ENCODE peak calls at places on chromosomes 13 and 19, in seven cellular contexts. P is uterus, A is lung, D is astrocyte of the spinal cord, J is cardiac fibroblast, G is NB4, F is foreskin fibroblast. O is an unnamed sample.

GRCh38 chr13:107035778-107036177 is 467.8 kb upstream of the ARGLU1 start:
- DNase-seq in D (peak), A (no peak), G (no peak), J (no peak), P (no peak), F (peak), O (no peak)

GRCh38 chr13:51192348-51192747 is 29.9 kb upstream of the FAM124A start:
- DNase-seq in F (peak), D (no peak), P (no peak), J (peak), A (no peak), G (no peak), O (no peak)

GRCh38 chr13:39119422-39119821 is 81.2 kb downstream of the NHLRC3 start:
- DNase-seq in J (no peak), D (no peak), F (no peak), P (no peak), G (no peak), A (no peak), O (no peak)

GRCh38 chr19:10116085-10116865 is 3.4 kb downstream of the EIF3G start:
- DNase-seq in P (no peak), A (no peak), G (no peak), J (no peak), F (no peak), D (no peak), O (no peak)

GRCh38 chr13:79457948-79458347 is 23.0 kb upstream of the NDFIP2 start:
- DNase-seq in D (peak), G (peak), F (peak), P (no peak), A (no peak), J (peak), O (no peak)

GRCh38 chr19:12792048-12792852 is 964 bp downstream of the JUNB start:
- DNase-seq in A (peak), D (peak), F (peak), P (peak), G (peak), J (peak), O (no peak)

GRCh38 chr13:38687246-38688229 is 661 bp downstream of the FREM2 start:
- DNase-seq in G (no peak), A (no peak), P (no peak), F (peak), J (no peak), D (peak), O (no peak)

GRCh38 chr19:48617146-48617937 is 1.6 kb downstream of the RPL18 start:
- DNase-seq in J (peak), A (no peak), G (no peak), D (peak), P (no peak), F (no peak), O (no peak)

GRCh38 chr19:49640113-49640898 is at the start of gene RRAS:
- DNase-seq in D (peak), G (peak), J (peak), A (peak), F (peak), P (peak), O (peak)

GRCh38 chr13:78247362-78247761 is 328.7 kb upstream of the EDNRB start:
- DNase-seq in D (no peak), G (no peak), A (no peak), P (no peak), F (no peak), J (no peak), O (no peak)

GRCh38 chr13:68509734-68510621 is 1279.8 kb upstream of the PCDH9 start:
- DNase-seq in D (no peak), F (no peak), G (no peak), J (no peak), A (no peak), P (no peak), O (no peak)

GRCh38 chr19:34851277-34851804 is 75.4 kb upstream of the ZNF30 start:
- DNase-seq in P (no peak), D (no peak), J (no peak), A (no peak), G (no peak), F (no peak), O (no peak)

GRCh38 chr19:49475191-49475932 is 1.3 kb downstream of the FLT3LG start:
- DNase-seq in F (no peak), P (no peak), J (no peak), D (no peak), A (no peak), G (no peak), O (no peak)

GRCh38 chr19:4689403-4689802 is 19.3 kb upstream of the MYDGF start:
- DNase-seq in A (no peak), F (no peak), D (no peak), J (no peak), G (no peak), P (no peak), O (no peak)

GRCh38 chr19:54481326-54481930 is 8.3 kb upstream of the CDC42EP5 start:
- DNase-seq in J (peak), P (no peak), G (peak), D (no peak), F (peak), A (no peak), O (no peak)

GRCh38 chr13:98528663-98529064 is 48.2 kb downstream of the STK24 start:
- DNase-seq in F (peak), J (peak), A (no peak), G (no peak), D (peak), P (no peak), O (no peak)

GRCh38 chr19:49217382-49217781 is 59.8 kb downstream of the TRPM4 start:
- DNase-seq in P (no peak), F (peak), J (peak), G (no peak), D (no peak), A (no peak), O (no peak)

GRCh38 chr19:44260695-44261446 is 1.2 kb downstream of the ZNF233 start:
- DNase-seq in D (no peak), P (no peak), A (no peak), J (no peak), F (peak), G (no peak), O (no peak)

GRCh38 chr19:11375143-11375948 is 880 bp downstream of the SWSAP1 start:
- DNase-seq in J (no peak), P (peak), D (no peak), G (peak), A (peak), F (no peak), O (no peak)

GRCh38 chr19:1862424-1863307 is 713 bp downstream of the KLF16 start:
- DNase-seq in D (no peak), J (peak), G (peak), F (peak), P (no peak), A (no peak), O (no peak)

GRCh38 chr19:16197622-16198362 is at the start of gene AP1M1:
- DNase-seq in D (peak), F (peak), P (peak), A (peak), J (peak), G (peak), O (peak)

GRCh38 chr19:16200038-16200775 is 2.5 kb downstream of the AP1M1 start:
- DNase-seq in F (peak), J (peak), D (no peak), G (peak), A (peak), P (no peak), O (no peak)

GRCh38 chr19:16200776-16201391 is 3.2 kb downstream of the AP1M1 start:
- DNase-seq in G (no peak), J (no peak), D (no peak), F (no peak), A (no peak), P (no peak), O (no peak)

GRCh38 chr19:16198363-16198636 is 589 bp downstream of the AP1M1 start:
- DNase-seq in G (no peak), P (no peak), A (no peak), J (no peak), D (no peak), F (no peak), O (no peak)

DNA sequence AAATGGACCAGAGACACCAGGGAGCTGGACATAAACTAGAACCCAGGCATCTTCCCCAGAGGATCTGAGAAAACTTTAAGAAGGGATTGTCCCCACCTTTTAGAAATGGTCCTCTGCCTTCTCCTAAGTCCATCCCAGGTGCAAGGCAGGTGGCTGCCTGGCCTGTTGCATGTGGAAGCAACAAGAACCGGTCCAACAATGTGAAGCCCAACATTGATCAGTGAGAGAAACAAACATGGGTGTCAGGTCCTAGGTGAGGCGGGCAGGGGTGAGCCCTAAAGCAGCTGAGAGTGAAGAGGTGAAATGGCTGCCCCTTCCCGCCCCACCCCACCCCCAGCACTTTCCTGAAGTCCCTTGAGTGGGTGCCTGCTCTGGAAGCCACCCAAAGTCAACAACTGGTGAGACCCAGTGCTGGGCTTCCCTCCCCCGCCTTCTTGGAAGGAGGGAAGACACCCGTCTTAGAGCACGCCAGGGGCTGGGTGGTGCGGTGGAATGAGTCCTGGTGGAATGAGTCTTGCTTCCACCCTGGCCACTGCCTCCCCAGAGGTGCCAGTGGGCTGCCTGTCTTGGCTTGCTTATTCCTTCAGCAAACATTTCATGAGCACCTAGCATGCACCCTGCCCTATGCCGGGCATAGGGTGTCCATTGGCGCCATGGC is 1.7 kb downstream of the AP1M1 start:
- DNase-seq in D (no peak), G (no peak), A (peak), F (no peak), P (no peak), J (no peak), O (no peak)
- H3K4me3 ChIP-seq in D (no peak), G (no peak), A (no peak), F (peak), P (no peak), J (no peak), O (peak)

DNA sequence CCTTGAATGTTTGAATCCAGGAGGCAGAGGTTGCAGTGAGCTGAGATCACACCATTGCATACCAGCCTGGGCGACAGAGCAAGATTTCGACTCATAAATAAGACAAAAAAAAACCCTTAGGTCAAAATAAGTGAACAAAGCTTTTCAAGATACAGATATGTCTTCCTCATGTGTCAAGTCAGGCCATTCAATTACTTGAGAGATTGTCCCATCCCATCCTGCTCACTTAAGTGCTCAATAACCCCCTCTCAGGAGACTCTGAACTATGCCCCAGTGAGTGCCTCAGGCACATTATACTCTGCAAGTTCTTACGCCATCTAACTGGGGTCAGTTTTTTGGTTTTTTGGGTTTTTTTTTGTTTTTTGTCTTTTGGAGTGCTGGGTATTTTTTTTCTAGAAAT is 2.6 kb downstream of the ZNF91 start:
- DNase-seq in G (peak), A (no peak), F (no peak), D (no peak), P (no peak), J (no peak), O (no peak)
- TF ChIP-seq CTCF in G (no peak), A (no peak), F (no peak), D (no peak), P (no peak), J (no peak), O (no peak)

GRCh38 chr19:639251-640155 is at the start of gene FGF22:
- DNase-seq in P (peak), G (peak), J (peak), F (peak), D (peak), A (peak), O (peak)

GRCh38 chr19:640156-640548 is 473 bp downstream of the FGF22 start:
- DNase-seq in J (no peak), P (no peak), A (no peak), F (no peak), D (no peak), G (no peak), O (no peak)

GRCh38 chr19:641702-642101 is 2.0 kb downstream of the FGF22 start:
- DNase-seq in A (no peak), D (no peak), P (no peak), J (no peak), G (no peak), F (no peak), O (no peak)

GRCh38 chr19:640606-641170 is 1.0 kb downstream of the FGF22 start:
- DNase-seq in F (no peak), A (no peak), D (no peak), G (no peak), J (no peak), P (no peak), O (no peak)

DNA sequence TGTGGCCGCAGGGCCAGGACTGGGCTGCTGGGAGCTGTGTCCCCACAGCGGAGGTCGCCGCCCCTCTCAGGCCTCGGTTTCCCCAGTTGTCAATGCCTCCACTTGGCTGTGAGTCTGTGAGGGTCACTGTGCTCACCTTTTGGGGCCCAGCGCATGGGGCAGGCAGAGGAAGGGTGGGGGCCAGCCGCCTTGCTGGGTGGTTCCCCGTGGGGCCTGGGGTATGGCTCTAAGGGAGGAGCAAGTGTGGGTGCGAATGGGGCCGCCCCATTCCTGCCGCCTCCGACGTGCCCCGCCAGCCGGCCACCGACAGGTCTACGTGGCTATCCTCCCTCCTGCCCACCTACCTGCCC is 803 bp upstream of the FGF22 start:
- DNase-seq in P (no peak), A (no peak), F (no peak), G (no peak), D (no peak), J (no peak), O (no peak)
- H3K4me3 ChIP-seq in P (peak), A (no peak), F (peak), G (no peak), D (peak), J (peak), O (peak)

GRCh38 chr13:45370922-45371406 is 30.0 kb upstream of the TPT1 start:
- DNase-seq in D (peak), J (peak), P (peak), G (peak), A (peak), F (peak), O (peak)
- TF ChIP-seq CTCF in D (peak), J (peak), P (peak), G (peak), A (peak), F (peak), O (peak)

DNA sequence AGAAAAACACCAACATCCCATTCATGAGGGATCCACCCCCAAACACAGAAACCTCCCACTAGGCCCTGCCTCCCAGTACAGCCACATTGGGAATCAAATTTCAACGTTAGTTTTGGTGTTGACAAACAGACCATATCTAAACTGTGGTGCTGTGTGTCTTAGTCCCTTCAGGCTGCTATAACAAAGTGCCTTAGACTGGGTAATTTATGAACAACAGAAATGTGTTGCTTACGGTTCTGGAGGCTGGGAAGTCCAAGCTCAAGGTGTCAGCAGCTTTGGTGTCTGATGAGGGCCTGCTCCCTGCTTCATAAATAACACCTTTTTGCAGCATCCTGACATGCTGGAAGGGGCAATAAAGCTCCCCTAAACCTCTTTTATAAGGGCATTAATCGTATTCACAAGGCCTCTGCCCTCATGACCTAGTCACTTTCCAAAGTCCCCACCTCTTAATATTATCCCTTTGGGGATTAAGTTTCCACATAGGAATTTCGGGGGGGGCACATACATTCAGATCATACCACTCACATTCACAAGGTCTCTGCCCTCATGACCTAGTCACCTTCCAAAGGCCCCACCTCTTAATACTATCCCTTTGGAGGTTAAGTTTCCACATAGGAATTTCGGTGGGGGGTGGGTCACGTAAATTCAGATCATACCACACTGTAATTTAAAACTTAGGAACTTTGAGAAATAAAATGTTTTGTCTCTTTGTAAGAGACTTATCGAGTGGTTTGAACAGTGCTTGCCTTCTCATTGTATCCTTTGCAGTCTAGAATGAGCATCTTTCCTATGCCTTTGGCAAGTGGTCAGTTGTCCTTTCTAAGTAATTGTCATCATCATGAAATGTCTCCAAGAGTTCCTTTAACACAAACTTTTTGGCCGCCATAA is 27.6 kb downstream of the ZNF507 start:
- DNase-seq in A (no peak), P (no peak), J (peak), G (no peak), F (peak), D (no peak), O (no peak)
- H3K4me3 ChIP-seq in A (no peak), P (no peak), J (no peak), G (no peak), F (peak), D (no peak), O (peak)

GRCh38 chr19:35938282-35939224 is 2.4 kb downstream of the LRFN3 start:
- DNase-seq in D (no peak), F (no peak), P (no peak), G (no peak), A (no peak), J (no peak), O (no peak)
- TF ChIP-seq CTCF in D (no peak), F (no peak), P (no peak), G (no peak), A (no peak), J (no peak), O (no peak)

DNA sequence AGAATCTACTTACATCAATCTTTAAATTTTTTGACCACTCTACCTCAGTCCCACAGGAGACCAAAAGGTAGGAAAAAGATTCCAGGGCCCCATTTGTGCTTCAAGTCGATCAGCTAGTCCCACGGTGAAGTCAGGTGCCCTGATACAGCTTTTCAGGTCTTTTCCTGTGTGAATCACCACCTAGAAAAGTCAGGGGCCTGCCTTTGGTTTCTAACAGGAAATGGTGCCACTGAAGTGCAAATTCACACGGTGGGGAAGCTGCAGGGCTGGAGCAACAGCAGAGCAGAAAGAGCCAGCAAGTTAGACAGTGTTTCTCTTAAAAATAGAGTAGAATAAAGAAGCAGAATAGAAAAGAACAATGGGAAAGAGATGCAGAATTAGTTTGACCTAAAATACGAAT is 107.5 kb downstream of the KLF12 start:
- DNase-seq in F (no peak), J (peak), D (peak), A (no peak), P (no peak), G (no peak), O (no peak)
- H3K4me3 ChIP-seq in F (no peak), J (no peak), D (no peak), A (no peak), P (no peak), G (no peak), O (no peak)

O was measured in thoracic aorta.